ENCODE peak calls at places on chromosomes 16 and 17, in nine cellular contexts. A is astrocyte, O is tibial artery, H is uterus, P is heart right ventricle, L is suprapubic skin, G is right atrium auricular region, Z is H9, F is ascending aorta. Q is an unnamed sample. For H3K27me3 and H3K4me1, the result is how much of the 10 kb centered on the place peaks cover.

GRCh38 chr17:42485680-42486079 is 27.0 kb downstream of the ATP6V0A1 start:
- DNase-seq in O (no peak), F (no peak), P (no peak), G (no peak), L (no peak), A (no peak), Z (no peak), H (no peak), Q (no peak)

GRCh38 chr16:30030841-30031413 is at the start of gene TLCD3B:
- DNase-seq in H (no peak), O (no peak), Z (peak), F (no peak), G (no peak), A (no peak), P (no peak), L (no peak), Q (no peak)

GRCh38 chr17:2238432-2239169 is 65.0 kb downstream of the SMG6 start:
- DNase-seq in P (peak), A (no peak), O (peak), H (no peak), F (peak), G (no peak), Z (no peak), L (no peak), Q (peak)

GRCh38 chr17:43482103-43483012 is 1.4 kb upstream of the DHX8 start:
- DNase-seq in Z (no peak), F (no peak), A (no peak), O (no peak), H (no peak), P (no peak), L (no peak), G (no peak), Q (no peak)

GRCh38 chr17:68592667-68593330 is 8.4 kb downstream of the FAM20A start:
- DNase-seq in Z (peak), H (peak), G (no peak), O (no peak), L (no peak), P (no peak), F (no peak), A (no peak), Q (no peak)

GRCh38 chr17:40963838-40964237 is 2.9 kb downstream of the KRT39 start:
- DNase-seq in O (no peak), F (no peak), Z (no peak), P (no peak), L (no peak), H (no peak), A (no peak), G (no peak), Q (no peak)

GRCh38 chr17:69900829-69901228 is 174.2 kb upstream of the KCNJ16 start:
- DNase-seq in O (no peak), G (peak), L (no peak), H (no peak), P (peak), Z (no peak), F (peak), A (no peak), Q (peak)

GRCh38 chr16:69703638-69704037 is 22.7 kb downstream of the NQO1 start:
- DNase-seq in H (no peak), O (no peak), P (no peak), G (no peak), Z (no peak), A (peak), L (no peak), F (no peak), Q (no peak)

GRCh38 chr16:74743668-74744299 is 30.8 kb downstream of the FA2H start:
- DNase-seq in G (no peak), L (no peak), P (no peak), Z (no peak), A (peak), H (no peak), F (no peak), O (no peak), Q (no peak)

GRCh38 chr16:17229766-17230165 is 241.0 kb downstream of the XYLT1 start:
- DNase-seq in L (no peak), F (no peak), P (no peak), G (no peak), H (no peak), A (no peak), Z (no peak), O (no peak), Q (no peak)

GRCh38 chr16:21156767-21157467 is 1.6 kb upstream of the LDAF1 start:
- DNase-seq in G (no peak), H (peak), P (no peak), Z (peak), O (no peak), L (no peak), F (no peak), A (peak), Q (no peak)

GRCh38 chr17:66904760-66905637 is 59.5 kb upstream of the CACNG4 start:
- DNase-seq in A (peak), Z (no peak), G (peak), P (no peak), F (no peak), O (no peak), H (peak), L (no peak), Q (no peak)

GRCh38 chr17:78013683-78014467 is 55.4 kb downstream of the TNRC6C start:
- DNase-seq in Z (peak), F (peak), G (peak), O (peak), P (no peak), A (peak), H (peak), L (no peak), Q (no peak)

GRCh38 chr17:61589990-61590389 is 1.0 kb downstream of the NACA2 start:
- DNase-seq in A (no peak), P (no peak), G (no peak), O (no peak), L (no peak), F (no peak), H (no peak), Z (no peak), Q (no peak)

GRCh38 chr17:64687959-64688358 is 25.9 kb upstream of the SMURF2 start:
- DNase-seq in L (no peak), O (no peak), A (peak), Z (no peak), G (no peak), P (no peak), F (no peak), H (no peak), Q (no peak)

GRCh38 chr17:48627625-48628510 is 1.7 kb upstream of the HOXB9 start:
- DNase-seq in F (no peak), O (no peak), P (no peak), Z (peak), H (no peak), A (no peak), L (no peak), G (no peak), Q (no peak)

DNA sequence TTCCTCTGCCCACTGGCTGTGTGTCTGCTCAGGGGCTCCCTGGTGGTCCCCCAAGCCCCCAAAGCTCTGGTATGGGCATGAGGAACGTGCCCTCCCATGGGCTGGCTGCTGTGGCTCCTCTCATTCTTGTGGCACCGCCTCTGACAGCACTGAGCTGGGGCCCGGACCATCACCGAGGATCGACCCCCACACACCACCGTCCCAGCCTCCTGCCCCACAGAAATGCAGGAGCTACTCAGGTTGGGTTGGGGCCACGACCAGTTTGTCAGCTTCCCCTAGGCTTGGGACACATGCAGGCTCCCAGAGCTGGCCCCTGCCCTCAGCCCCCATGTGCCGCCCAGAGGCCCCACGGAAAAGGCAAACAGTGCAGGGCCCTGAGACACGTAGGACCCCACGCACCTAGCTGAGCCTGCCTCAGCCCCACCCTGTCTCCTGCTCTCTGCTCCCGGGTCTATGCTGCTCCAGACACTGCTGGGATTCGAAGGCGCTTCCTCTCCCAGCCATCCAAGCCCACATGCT is 3.3 kb upstream of the CASKIN1 start:
- DNase-seq in A (no peak), O (no peak), P (no peak), Z (no peak), F (no peak), H (no peak), L (no peak), G (no peak), Q (no peak)
- H3K27me3 ChIP-seq in A (under half), O (under half), P (under half), Z (under half), F (under half), H (under half), L (under half), G (under half), Q (under half)

GRCh38 chr17:50635720-50636144 is 1.1 kb downstream of the ABCC3 start:
- DNase-seq in Z (no peak), F (no peak), O (no peak), G (no peak), A (no peak), L (no peak), P (no peak), H (no peak), Q (no peak)
- H3K4me1 ChIP-seq in Z (under half), F (under half), O (half or more), G (under half), A (under half), L (under half), P (under half), H (under half), Q (under half)

GRCh38 chr16:67148656-67149275 is 2.0 kb downstream of the B3GNT9 start:
- DNase-seq in G (no peak), O (no peak), A (no peak), F (no peak), L (no peak), Z (no peak), H (no peak), P (no peak), Q (no peak)

GRCh38 chr16:67149276-67150057 is 1.3 kb downstream of the B3GNT9 start:
- DNase-seq in F (no peak), L (no peak), A (no peak), P (no peak), Z (peak), H (no peak), G (no peak), O (no peak), Q (no peak)

GRCh38 chr16:67150833-67151396 is at the start of gene B3GNT9:
- DNase-seq in H (peak), A (peak), F (peak), G (peak), Z (peak), L (no peak), P (peak), O (peak), Q (no peak)

GRCh38 chr16:67151431-67152097 is 766 bp upstream of the B3GNT9 start:
- DNase-seq in Z (no peak), F (no peak), H (no peak), G (no peak), P (no peak), L (no peak), O (no peak), A (no peak), Q (no peak)

DNA sequence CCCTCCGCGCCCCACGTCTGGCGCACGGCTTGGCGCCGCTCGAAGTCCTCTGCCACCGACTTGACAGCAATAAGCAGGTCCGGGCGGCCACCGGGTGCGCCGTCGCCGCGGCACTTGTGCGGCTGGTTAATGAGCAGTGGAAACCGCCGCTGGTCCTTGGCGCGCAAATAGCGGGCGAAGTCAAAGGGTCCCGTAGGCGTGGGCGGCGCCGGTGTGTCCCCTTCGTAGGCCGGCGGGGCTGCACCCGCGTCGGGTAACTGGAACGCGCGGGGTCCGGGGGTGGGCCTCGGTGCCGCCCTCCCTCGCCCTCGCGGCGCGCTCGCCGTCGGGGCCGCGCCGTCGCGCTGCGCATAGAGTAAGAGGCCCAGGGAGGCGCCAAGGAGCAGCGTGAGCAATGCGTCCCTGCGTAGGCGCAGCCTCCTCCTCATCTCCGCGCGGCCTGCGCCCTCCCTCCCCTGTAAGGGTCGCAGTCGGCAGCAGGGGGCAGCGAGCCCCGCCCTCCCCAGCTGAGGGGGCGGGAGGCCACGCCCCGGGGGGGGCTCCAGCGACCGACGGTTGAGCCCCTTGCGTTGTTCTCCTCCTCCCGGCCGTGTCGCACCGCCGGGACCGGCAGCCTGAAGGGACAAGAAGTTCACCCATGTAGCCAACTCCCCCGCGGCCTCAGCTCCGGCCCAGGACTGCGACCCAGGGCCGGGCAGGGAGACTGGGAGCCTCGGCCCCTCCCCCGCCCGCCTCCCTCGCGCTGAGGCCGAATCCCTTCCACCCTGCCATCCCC is 553 bp downstream of the B3GNT9 start:
- DNase-seq in L (no peak), A (peak), P (peak), F (no peak), O (peak), G (no peak), H (peak), Z (peak), Q (no peak)
- H3K27ac ChIP-seq in L (peak), A (no peak), P (peak), F (peak), O (peak), G (peak), H (peak), Z (no peak), Q (peak)

GRCh38 chr16:57501492-57501891 is 15.2 kb upstream of the DOK4 start:
- DNase-seq in O (no peak), H (no peak), F (no peak), L (no peak), A (no peak), G (no peak), P (no peak), Z (no peak), Q (no peak)
- H3K27me3 ChIP-seq in O (under half), H (under half), F (under half), L (under half), A (under half), G (under half), P (under half), Z (under half), Q (under half)

DNA sequence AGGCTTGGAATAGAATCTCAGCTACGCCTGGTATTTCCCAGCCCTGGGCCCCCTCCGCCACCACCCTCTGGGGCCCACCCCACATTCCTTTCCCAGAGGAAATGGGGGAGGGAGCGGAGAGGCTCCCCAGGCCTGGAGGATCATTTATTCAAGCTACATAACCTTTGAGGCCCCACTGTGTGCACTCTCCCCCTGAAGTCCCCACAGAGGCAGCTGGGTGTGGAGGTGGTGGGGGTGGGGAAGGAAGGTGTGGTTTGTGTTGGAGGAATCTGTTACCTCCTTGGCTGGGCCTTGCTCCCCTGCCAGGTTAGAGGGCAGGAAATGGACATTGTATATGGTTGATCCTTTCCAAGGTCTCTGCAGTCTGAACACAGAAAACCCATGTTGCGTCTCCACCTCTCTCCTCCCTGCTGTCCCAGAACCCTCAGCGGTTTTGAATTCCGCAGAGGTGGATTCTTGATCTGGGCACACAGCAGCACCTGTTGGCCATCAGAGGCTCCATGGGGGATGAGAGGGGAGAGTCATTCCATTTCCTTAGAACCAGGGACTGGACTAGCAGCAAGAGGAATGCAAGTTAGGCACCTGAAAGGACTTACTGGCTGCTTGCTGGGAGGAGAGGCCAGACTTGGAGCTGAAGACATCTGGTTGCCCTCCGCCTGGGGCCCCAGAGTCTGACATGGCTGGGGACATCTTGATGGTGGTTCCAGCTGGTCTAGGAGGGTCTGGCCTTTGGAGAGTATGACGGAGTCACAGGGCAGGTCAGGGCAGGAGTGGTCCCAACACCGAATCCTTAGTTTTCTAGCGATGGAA is 23.0 kb downstream of the ARHGAP23 start:
- DNase-seq in O (no peak), Z (peak), P (peak), A (peak), G (no peak), H (no peak), F (no peak), L (no peak), Q (no peak)
- H3K4me1 ChIP-seq in O (half or more), Z (under half), P (half or more), A (half or more), G (half or more), H (under half), F (half or more), L (half or more), Q (half or more)

GRCh38 chr17:45228985-45229517 is 7.4 kb downstream of the FMNL1 start:
- DNase-seq in L (peak), F (peak), A (peak), P (peak), G (peak), H (peak), Z (peak), O (peak), Q (peak)
- H3K27ac ChIP-seq in L (peak), F (peak), A (no peak), P (peak), G (peak), H (peak), Z (no peak), O (peak), Q (peak)

GRCh38 chr17:6681176-6681575 is 29.6 kb downstream of the C17orf100 start:
- DNase-seq in G (no peak), A (no peak), F (no peak), L (no peak), O (no peak), Z (no peak), H (no peak), P (no peak), Q (no peak)
- H3K27me3 ChIP-seq in G (under half), A (under half), F (under half), L (under half), O (under half), Z (under half), H (under half), P (under half), Q (under half)

GRCh38 chr16:4938683-4939030 is 1.7 kb upstream of the PPL start:
- DNase-seq in P (no peak), G (no peak), H (no peak), L (no peak), O (no peak), Z (no peak), A (no peak), F (no peak), Q (no peak)

GRCh38 chr16:4944333-4945281 is 7.7 kb upstream of the PPL start:
- DNase-seq in P (peak), F (peak), Z (peak), O (peak), L (peak), G (peak), A (peak), H (peak), Q (peak)

GRCh38 chr16:4940719-4941118 is 3.8 kb upstream of the PPL start:
- DNase-seq in H (no peak), O (no peak), A (no peak), G (no peak), Z (no peak), L (no peak), P (no peak), F (no peak), Q (no peak)

GRCh38 chr16:4945560-4946502 is 8.9 kb upstream of the PPL start:
- DNase-seq in L (peak), F (peak), A (no peak), O (peak), Z (no peak), H (peak), P (peak), G (peak), Q (peak)

GRCh38 chr16:4942481-4942880 is 5.5 kb upstream of the PPL start:
- DNase-seq in G (no peak), O (no peak), L (no peak), A (no peak), Z (no peak), P (no peak), H (peak), F (no peak), Q (no peak)
- H3K4me1 ChIP-seq in G (under half), O (under half), L (half or more), A (under half), Z (under half), P (under half), H (under half), F (under half), Q (under half)

GRCh38 chr17:8469964-8470363 is 34.3 kb downstream of the NDEL1 start:
- DNase-seq in F (no peak), H (no peak), Z (peak), G (no peak), O (no peak), L (no peak), A (no peak), P (no peak), Q (peak)
- H3K27ac ChIP-seq in F (peak), H (peak), Z (no peak), G (peak), O (peak), L (peak), A (no peak), P (no peak), Q (peak)

GRCh38 chr16:800834-801488 is 427 bp upstream of the GNG13 start:
- DNase-seq in F (no peak), L (no peak), G (no peak), A (no peak), H (no peak), P (no peak), Z (no peak), O (no peak), Q (no peak)
- H3K27me3 ChIP-seq in F (under half), L (half or more), G (under half), A (under half), H (under half), P (half or more), Z (under half), O (half or more), Q (under half)